ENCODE peak calls at places on chromosome 13, in six cellular contexts. J, V, F, N, Z and C are unnamed samples.

GRCh38 chr13:110359840-110360301 is 52.8 kb downstream of the COL4A2 start:
- DNase-seq in F (no peak), N (no peak), Z (no peak), J (no peak), V (no peak), C (no peak)

GRCh38 chr13:113724780-113725315 is 34.2 kb upstream of the TMEM255B start:
- DNase-seq in J (peak; percentile 33), F (peak; percentile 90), V (peak; percentile 53), Z (peak; percentile 66), N (peak; percentile 12), C (peak; percentile 38)

GRCh38 chr13:70816853-70817252 is 708.6 kb upstream of the KLHL1 start:
- DNase-seq in N (no peak), F (no peak), Z (no peak), V (no peak), J (no peak), C (no peak)

GRCh38 chr13:48783181-48783630 is 129.5 kb downstream of the CYSLTR2 start:
- DNase-seq in J (no peak), V (peak; percentile 63), N (no peak), Z (no peak), F (no peak), C (peak; percentile 4)

GRCh38 chr13:112106467-112107141 is 39.7 kb downstream of the SOX1 start:
- DNase-seq in F (no peak), J (no peak), Z (no peak), N (no peak), V (peak; percentile 6), C (no peak)

GRCh38 chr13:21872795-21873194 is 201.9 kb downstream of the FGF9 start:
- DNase-seq in Z (no peak), F (no peak), N (no peak), V (no peak), J (no peak), C (no peak)

GRCh38 chr13:43764349-43764748 is 22.4 kb downstream of the ENOX1 start:
- DNase-seq in F (no peak), N (no peak), Z (no peak), J (no peak), V (no peak), C (no peak)

GRCh38 chr13:80374453-80374852 is 33.5 kb upstream of the SPRY2 start:
- DNase-seq in N (no peak), J (no peak), Z (no peak), F (no peak), V (no peak), C (no peak)

GRCh38 chr13:40193290-40194203 is 472.9 kb downstream of the FOXO1 start:
- DNase-seq in Z (no peak), V (no peak), F (no peak), J (no peak), N (no peak), C (no peak)

GRCh38 chr13:44934724-44935123 is 54.5 kb downstream of the NUFIP1 start:
- DNase-seq in V (no peak), Z (no peak), J (no peak), F (no peak), N (peak; percentile 5), C (no peak)

GRCh38 chr13:35703061-35703460 is 226.6 kb upstream of the MAB21L1 start:
- DNase-seq in Z (no peak), J (no peak), N (no peak), V (no peak), F (no peak), C (no peak)

GRCh38 chr13:21164631-21165030 is 11.7 kb downstream of the SKA3 start:
- DNase-seq in N (no peak), V (no peak), F (no peak), J (no peak), Z (no peak), C (peak; percentile 55)

GRCh38 chr13:21359855-21360254 is 99.2 kb downstream of the ZDHHC20 start:
- DNase-seq in J (no peak), V (no peak), N (no peak), Z (no peak), F (no peak), C (no peak)

GRCh38 chr13:66087149-66087780 is 1142.9 kb downstream of the PCDH9 start:
- DNase-seq in V (no peak), Z (no peak), N (no peak), F (no peak), J (no peak), C (no peak)

GRCh38 chr13:51666839-51667238 is 82.6 kb downstream of the WDFY2 start:
- DNase-seq in V (no peak), J (no peak), N (no peak), F (no peak), Z (no peak), C (no peak)

GRCh38 chr13:107563099-107563925 is 652.0 kb downstream of the LIG4 start:
- DNase-seq in F (peak; percentile 25), V (peak; percentile 0), Z (no peak), N (no peak), J (no peak), C (no peak)

GRCh38 chr13:100347941-100348340 is 240.6 kb downstream of the GGACT start:
- DNase-seq in Z (no peak), N (no peak), J (peak; percentile 67), V (no peak), F (no peak), C (no peak)

GRCh38 chr13:110261166-110262081 is 45.5 kb downstream of the COL4A1 start:
- DNase-seq in J (no peak), V (no peak), Z (no peak), N (no peak), F (no peak), C (no peak)

GRCh38 chr13:99218969-99219368 is 18.3 kb downstream of the UBAC2 start:
- DNase-seq in J (no peak), N (peak; percentile 62), F (no peak), Z (no peak), V (no peak), C (no peak)

GRCh38 chr13:43935878-43936277 is 56.2 kb downstream of the LACC1 start:
- DNase-seq in F (no peak), N (no peak), V (no peak), Z (no peak), J (no peak), C (no peak)

GRCh38 chr13:106101201-106101600 is 434.3 kb downstream of the EFNB2 start:
- DNase-seq in V (no peak), F (no peak), N (no peak), Z (no peak), J (no peak), C (no peak)

GRCh38 chr13:111271186-111271698 is 49.2 kb upstream of the TEX29 start:
- DNase-seq in F (no peak), N (no peak), J (no peak), Z (no peak), V (no peak), C (no peak)

GRCh38 chr13:46759861-46760260 is 37.1 kb downstream of the ESD start:
- DNase-seq in Z (no peak), J (no peak), N (no peak), F (no peak), V (no peak), C (no peak)

GRCh38 chr13:28796938-28797257 is 23.2 kb upstream of the MTUS2 start:
- DNase-seq in Z (no peak), J (no peak), N (no peak), V (no peak), F (no peak), C (no peak)

DNA sequence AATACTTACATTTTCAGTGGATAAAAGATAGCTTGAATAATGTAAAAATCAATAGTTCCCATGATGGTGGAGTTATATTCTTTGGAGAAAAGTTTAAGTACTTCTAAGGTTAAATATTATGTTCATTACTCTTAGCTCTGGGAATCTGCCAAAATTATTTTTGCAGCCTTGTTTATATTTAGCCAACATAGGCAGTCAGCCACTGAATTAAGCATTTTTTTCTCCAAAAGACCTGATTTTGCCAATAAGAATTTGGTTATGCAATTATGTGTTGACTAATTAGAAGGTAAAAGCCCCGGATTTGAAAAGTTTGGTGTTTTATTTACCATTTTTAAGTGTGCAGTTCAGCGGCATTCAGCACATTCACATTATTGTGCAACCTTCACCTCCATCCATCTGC is 90.0 kb upstream of the C1QTNF9B start:
- DNase-seq in V (no peak), N (no peak), J (no peak), Z (no peak), F (no peak), C (no peak)
- TF ChIP-seq SIN3A in V (no peak), N (no peak), J (no peak), Z (no peak), F (no peak), C (no peak)

GRCh38 chr13:93270769-93271753 is 44.5 kb downstream of the GPC6 start:
- DNase-seq in N (no peak), Z (no peak), J (no peak), V (peak; percentile 74), F (peak; percentile 74), C (no peak)
- TF ChIP-seq REST in N (no peak), Z (no peak), J (no peak), V (no peak), F (no peak), C (no peak)

GRCh38 chr13:27264181-27264580 is 6.4 kb upstream of the RASL11A start:
- DNase-seq in Z (no peak), N (no peak), V (no peak), J (no peak), F (peak; percentile 30), C (no peak)
- TF ChIP-seq SIN3A in Z (no peak), N (no peak), V (no peak), J (no peak), F (no peak), C (no peak)

GRCh38 chr13:32829676-32830091 is 186.5 kb upstream of the KL start:
- DNase-seq in N (no peak), Z (no peak), V (no peak), F (no peak), J (peak; percentile 40), C (no peak)
- TF ChIP-seq REST in N (no peak), Z (no peak), V (no peak), F (no peak), J (no peak), C (no peak)

DNA sequence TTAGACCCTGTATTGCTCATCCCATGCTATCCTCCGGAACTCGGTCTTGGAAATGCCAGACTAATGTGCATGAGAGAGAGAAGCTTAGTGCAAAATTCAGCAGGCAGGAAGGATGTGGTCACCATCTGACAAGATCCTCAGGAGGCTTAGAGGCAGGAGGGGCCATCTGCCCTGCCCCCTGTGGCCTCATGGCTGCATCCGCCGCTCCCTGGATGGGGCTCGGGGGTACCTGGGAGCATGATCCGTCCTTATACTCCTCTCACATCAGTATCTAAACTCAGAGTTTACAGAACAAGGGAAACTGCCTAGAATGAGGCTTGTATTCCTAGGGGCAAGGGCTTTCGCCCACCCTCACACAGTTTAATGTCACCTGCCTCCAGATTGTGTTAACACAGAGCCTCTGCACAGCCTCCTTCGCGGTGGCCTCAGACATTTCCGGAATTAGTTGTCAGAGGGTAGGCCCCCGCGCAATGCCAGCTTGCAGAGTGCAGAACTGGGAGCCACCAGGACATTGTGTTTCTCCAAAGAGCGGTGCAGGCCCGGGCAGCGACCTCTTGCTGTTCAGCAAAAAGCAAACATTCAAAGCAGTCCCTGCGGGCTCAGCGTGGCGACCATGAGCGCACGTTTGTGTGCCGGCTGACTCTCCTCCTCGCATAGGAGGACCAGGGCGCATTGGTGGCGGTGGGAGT is 39.2 kb downstream of the GPR12 start:
- DNase-seq in Z (no peak), V (no peak), N (no peak), F (no peak), J (no peak), C (no peak)
- TF ChIP-seq SIN3A in Z (no peak), V (no peak), N (no peak), F (no peak), J (no peak), C (no peak)

DNA sequence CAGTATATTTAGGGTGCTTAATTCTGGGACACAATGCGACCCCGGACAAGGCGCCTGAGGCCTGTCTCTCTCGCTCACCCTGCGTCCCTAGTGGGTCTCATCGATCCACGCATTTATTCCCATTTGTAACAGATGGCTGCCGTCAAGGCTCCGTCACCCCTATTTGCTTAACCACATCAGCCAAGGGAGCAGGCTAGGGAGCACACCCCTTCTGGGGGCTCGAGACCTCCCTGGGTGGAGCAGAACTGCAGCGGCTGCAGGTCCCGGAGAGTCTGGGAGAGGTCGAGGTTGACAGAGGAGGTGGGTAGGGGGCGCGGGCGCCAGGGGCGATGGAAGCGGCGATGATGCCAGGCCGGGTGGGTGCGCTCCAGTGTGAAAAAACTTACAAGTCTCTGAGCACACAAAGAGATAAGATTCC is 507 bp downstream of the ALG5 start:
- DNase-seq in N (no peak), F (peak; percentile 57), J (no peak), V (no peak), Z (peak; percentile 17), C (no peak)
- TF ChIP-seq REST in N (no peak), F (no peak), J (no peak), V (no peak), Z (no peak), C (no peak)